ENCODE peak calls at places on chromosome 18, in four cellular contexts. I, E, Z and C are unnamed samples.

GRCh38 chr18:1505856-1506255 is 601.2 kb downstream of the ADCYAP1 start:
- DNase-seq in I (no peak), E (no peak), Z (no peak), C (no peak)

GRCh38 chr18:57780318-57781127 is 22.6 kb downstream of the ATP8B1 start:
- DNase-seq in I (peak; percentile 17), E (peak; percentile 87), Z (no peak), C (peak; percentile 50)

GRCh38 chr18:25467226-25468065 is 115.5 kb upstream of the ZNF521 start:
- DNase-seq in I (no peak), E (no peak), Z (peak; percentile 62), C (no peak)

GRCh38 chr18:13375302-13376255 is 157.0 kb downstream of the LDLRAD4 start:
- DNase-seq in I (peak; percentile 57), E (peak; percentile 83), Z (peak; percentile 87), C (peak; percentile 96)

GRCh38 chr18:5515007-5515744 is 28.6 kb downstream of the EPB41L3 start:
- DNase-seq in I (no peak), E (no peak), Z (no peak), C (no peak)

GRCh38 chr18:80171190-80171872 is 62.3 kb downstream of the ADNP2 start:
- DNase-seq in I (no peak), E (no peak), Z (peak; percentile 63), C (no peak)

GRCh38 chr18:45316127-45316526 is 299.1 kb upstream of the SLC14A2 start:
- DNase-seq in I (no peak), E (no peak), Z (no peak), C (no peak)

GRCh38 chr18:8121942-8122480 is 487.2 kb upstream of the RAB12 start:
- DNase-seq in I (no peak), E (peak; percentile 18), Z (peak; percentile 52), C (peak; percentile 92)

GRCh38 chr18:47658498-47658897 is 272.0 kb downstream of the SMAD2 start:
- DNase-seq in I (no peak), E (no peak), Z (no peak), C (no peak)

GRCh38 chr18:5463390-5463789 is 80.4 kb downstream of the EPB41L3 start:
- DNase-seq in I (no peak), E (no peak), Z (no peak), C (peak; percentile 90)

GRCh38 chr18:67199993-67200617 is 316.4 kb downstream of the DSEL start:
- DNase-seq in I (peak; percentile 11), E (peak; percentile 53), Z (no peak), C (peak; percentile 22)

GRCh38 chr18:32460046-32460785 is 10.5 kb downstream of the GAREM1 start:
- DNase-seq in I (no peak), E (no peak), Z (no peak), C (no peak)

GRCh38 chr18:79385326-79385725 is 10.4 kb upstream of the NFATC1 start:
- DNase-seq in I (no peak), E (no peak), Z (no peak), C (no peak)

GRCh38 chr18:39564716-39565115 is 1999.1 kb upstream of the CELF4 start:
- DNase-seq in I (no peak), E (no peak), Z (no peak), C (no peak)

GRCh38 chr18:43422483-43422882 is 145.2 kb upstream of the SYT4 start:
- DNase-seq in I (no peak), E (no peak), Z (no peak), C (peak; percentile 31)

DNA sequence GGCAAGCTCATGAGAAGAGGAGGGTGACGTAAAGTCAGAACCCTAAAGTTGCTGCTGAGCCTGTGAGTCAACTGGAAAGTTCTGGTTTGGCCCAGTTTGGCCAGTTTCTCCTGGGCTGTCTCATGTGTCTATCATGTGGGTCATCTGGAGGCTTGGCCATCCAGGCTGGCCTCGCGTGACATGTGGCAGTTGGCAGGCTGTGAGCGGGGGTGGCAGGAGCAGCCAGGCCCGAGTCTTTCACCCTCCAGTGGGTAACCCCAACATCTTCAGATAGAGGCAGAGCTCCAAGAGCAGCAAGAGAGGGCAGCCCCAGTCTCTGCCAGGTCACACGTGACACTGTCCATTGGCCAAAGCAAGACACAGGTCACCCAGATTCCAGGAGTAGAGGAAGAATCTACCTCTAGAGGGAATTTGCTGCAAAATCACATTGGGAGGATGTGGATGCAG is 51.5 kb downstream of the FHOD3 start:
- DNase-seq in I (no peak), E (no peak), Z (no peak), C (no peak)
- H3K4me3 ChIP-seq in I (no peak overlapping the region), E (no peak overlapping the region), Z (no peak overlapping the region), C (no peak overlapping the region)

DNA sequence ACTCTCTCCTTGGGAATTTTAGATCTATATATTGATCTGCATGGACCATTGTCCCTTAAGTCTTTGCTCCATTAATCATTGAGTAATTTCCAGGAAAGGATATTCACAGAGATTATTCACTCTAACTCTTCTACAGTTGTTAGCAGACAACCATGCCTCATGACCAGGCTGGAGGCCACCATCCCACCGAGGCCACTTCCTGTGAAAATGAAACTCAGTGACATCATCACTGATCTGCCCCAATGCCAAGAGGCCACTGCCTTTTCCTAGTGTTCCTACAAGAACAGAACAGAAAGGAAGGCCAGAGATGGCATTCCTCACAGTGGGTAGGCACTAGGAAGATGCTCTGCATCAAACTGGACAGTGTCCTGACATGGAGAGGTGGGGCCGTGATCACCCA is 161.3 kb downstream of the DTNA start:
- DNase-seq in I (no peak), E (no peak), Z (no peak), C (peak; percentile 14)
- H3K4me3 ChIP-seq in I (no peak overlapping the region), E (no peak overlapping the region), Z (no peak overlapping the region), C (no peak overlapping the region)

DNA sequence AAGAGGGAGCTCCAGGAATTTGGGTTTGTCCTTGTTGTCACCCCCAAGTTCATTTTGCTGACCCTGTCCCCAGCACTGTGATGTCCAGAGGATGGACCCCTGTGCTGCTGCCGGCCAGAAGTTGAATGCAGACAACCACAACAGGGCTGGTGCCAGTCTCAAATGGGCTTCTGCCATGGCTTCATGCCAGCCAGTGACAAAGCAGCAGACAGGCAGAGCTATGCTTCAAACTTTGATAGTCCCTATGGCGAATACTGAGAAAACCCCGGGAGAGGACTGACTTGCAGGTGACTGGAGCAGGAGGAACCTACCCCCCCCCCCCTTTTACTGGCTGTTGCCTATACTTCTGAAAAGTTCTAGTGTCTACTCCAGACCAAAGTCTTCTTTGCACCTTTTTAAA is 3.2 kb downstream of the SMAD7 start:
- DNase-seq in I (no peak), E (no peak), Z (peak; percentile 53), C (no peak)
- H3K4me3 ChIP-seq in I (peak overlapping the region; percentile 92), E (peak overlapping the region; percentile 90), Z (peak overlapping the region; percentile 99), C (peak overlapping the region; percentile 91)

GRCh38 chr18:457533-457932 is 43.0 kb downstream of the COLEC12 start:
- DNase-seq in I (no peak), E (no peak), Z (no peak), C (no peak)

GRCh38 chr18:458016-458415 is 42.5 kb downstream of the COLEC12 start:
- DNase-seq in I (no peak), E (no peak), Z (no peak), C (no peak)

GRCh38 chr18:456361-456821 is 44.1 kb downstream of the COLEC12 start:
- DNase-seq in I (no peak), E (no peak), Z (no peak), C (peak; percentile 40)

GRCh38 chr18:459801-460200 is 40.7 kb downstream of the COLEC12 start:
- DNase-seq in I (no peak), E (no peak), Z (no peak), C (no peak)

DNA sequence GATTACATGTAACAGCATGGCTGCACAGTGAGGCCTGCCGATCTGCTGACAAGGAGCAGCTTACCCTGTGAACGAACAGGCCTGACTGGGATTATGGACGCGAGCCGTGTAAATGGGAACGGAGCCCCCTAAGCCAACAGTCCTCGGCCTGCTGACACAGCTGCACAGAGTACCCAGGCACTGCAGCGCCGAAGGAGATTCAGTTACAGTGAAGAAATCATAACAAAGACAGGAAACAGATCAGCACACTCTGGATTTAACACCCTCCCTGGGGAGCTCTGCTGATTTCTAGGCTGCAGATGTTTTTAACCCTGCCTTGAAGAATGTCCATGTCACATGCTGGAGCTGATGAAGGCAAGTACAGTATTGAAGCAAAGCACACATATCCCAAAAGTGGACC is 43.4 kb downstream of the COLEC12 start:
- DNase-seq in I (no peak), E (no peak), Z (peak; percentile 53), C (peak; percentile 66)
- H3K4me3 ChIP-seq in I (no peak overlapping the region), E (no peak overlapping the region), Z (no peak overlapping the region), C (no peak overlapping the region)

DNA sequence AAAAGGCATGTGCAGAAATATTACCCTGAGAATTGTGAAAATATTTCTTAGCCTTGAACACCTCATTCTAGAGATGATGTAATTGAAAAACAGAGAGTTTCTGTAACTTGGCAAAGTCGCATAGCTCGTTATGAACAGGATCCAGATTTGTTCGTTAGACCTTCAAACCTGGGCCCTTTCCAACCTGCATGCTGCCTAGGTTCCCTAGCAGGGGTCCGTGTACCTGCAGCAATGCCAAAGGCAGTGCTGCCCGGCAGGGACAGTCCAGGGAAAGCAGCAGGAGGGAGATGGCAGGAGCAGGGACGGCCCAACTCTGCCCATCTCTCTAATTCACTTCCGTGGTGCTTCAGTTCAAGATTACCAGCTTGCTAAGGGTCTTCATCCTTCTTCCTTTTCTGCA is 12.0 kb downstream of the PIEZO2 start:
- DNase-seq in I (no peak), E (no peak), Z (no peak), C (no peak)
- H3K4me3 ChIP-seq in I (no peak overlapping the region), E (no peak overlapping the region), Z (no peak overlapping the region), C (no peak overlapping the region)

GRCh38 chr18:35508030-35508429 is 10.3 kb upstream of the INO80C start:
- DNase-seq in I (no peak), E (no peak), Z (no peak), C (no peak)
- H3K4me3 ChIP-seq in I (no peak overlapping the region), E (no peak overlapping the region), Z (no peak overlapping the region), C (no peak overlapping the region)

DNA sequence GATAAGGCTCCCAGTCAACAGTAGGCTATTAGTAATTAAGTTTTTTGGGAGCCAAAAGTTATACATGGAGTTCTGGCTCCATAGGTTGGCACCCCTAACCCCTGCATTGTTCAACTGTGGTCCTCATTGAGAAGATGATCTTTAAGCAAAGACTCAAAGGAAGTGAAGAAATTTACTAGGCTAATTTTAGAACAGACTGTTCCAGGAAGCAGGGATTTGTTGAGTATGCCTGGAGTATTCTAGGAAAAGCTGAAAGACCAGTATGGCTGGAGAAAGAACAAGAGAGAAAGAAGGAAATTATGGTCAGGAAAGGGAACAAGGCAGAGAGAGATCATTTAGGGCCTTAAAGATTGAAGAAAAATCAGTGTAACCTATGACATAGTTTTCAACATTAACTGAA is 125.1 kb downstream of the PMAIP1 start:
- DNase-seq in I (no peak), E (no peak), Z (no peak), C (no peak)
- H3K4me3 ChIP-seq in I (no peak overlapping the region), E (no peak overlapping the region), Z (no peak overlapping the region), C (no peak overlapping the region)

DNA sequence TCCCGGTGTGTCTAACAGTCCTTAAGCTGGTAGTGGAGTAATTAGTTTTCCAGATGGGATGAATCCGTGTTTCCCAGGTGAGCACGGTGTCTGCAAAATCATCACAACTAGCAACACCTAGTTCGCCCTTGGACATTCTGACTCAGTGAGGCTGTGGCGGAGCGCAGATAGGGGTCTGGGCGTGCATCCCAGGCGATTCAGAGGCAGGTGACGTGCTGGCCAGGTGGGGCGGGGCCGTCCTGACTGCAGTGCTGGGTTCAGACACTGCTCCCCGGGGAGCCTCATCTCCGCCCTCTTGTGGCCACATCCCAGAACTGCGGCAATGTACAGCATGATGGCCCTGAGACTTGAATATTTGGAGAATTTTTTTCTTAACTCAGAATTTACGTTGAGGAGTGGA is 149.4 kb downstream of the MBP start:
- DNase-seq in I (peak; percentile 48), E (peak; percentile 44), Z (peak; percentile 83), C (peak; percentile 71)
- H3K4me3 ChIP-seq in I (no peak overlapping the region), E (no peak overlapping the region), Z (no peak overlapping the region), C (no peak overlapping the region)